ENCODE peak calls at places on chromosome 3, in six cellular contexts. D, W, T, O, C and Q are unnamed samples.

GRCh38 chr3:126153695-126154360 is 26.6 kb downstream of the ALDH1L1 start:
- DNase-seq in D (no peak), W (no peak), T (no peak), O (no peak), C (no peak), Q (no peak)

GRCh38 chr3:151816091-151816604 is 2.2 kb downstream of the AADAC start:
- DNase-seq in O (no peak), C (no peak), D (no peak), T (no peak), W (no peak), Q (peak)

GRCh38 chr3:141076026-141076797 is 25.1 kb downstream of the SPSB4 start:
- DNase-seq in O (no peak), C (no peak), W (no peak), D (no peak), T (no peak), Q (no peak)

GRCh38 chr3:57778499-57778898 is 22.4 kb downstream of the SLMAP start:
- DNase-seq in T (peak), O (peak), C (no peak), D (peak), W (no peak), Q (no peak)

GRCh38 chr3:11567516-11568467 is 75.9 kb downstream of the VGLL4 start:
- DNase-seq in W (no peak), O (no peak), D (no peak), C (no peak), T (no peak), Q (peak)

GRCh38 chr3:12273045-12273695 is 15.7 kb upstream of the PPARG start:
- DNase-seq in O (no peak), W (no peak), C (no peak), D (no peak), T (no peak), Q (no peak)

GRCh38 chr3:46607603-46608028 is 4.7 kb upstream of the FAM240A start:
- DNase-seq in D (no peak), W (no peak), T (peak), C (no peak), O (peak), Q (peak)

GRCh38 chr3:135097276-135097946 is 302.4 kb downstream of the EPHB1 start:
- DNase-seq in T (no peak), C (no peak), O (no peak), W (no peak), D (no peak), Q (no peak)

GRCh38 chr3:172627057-172627809 is 83.6 kb downstream of the NCEH1 start:
- DNase-seq in D (peak), C (no peak), W (no peak), T (peak), O (peak), Q (peak)

GRCh38 chr3:46527239-46527638 is 29.5 kb downstream of the RTP3 start:
- DNase-seq in C (no peak), W (no peak), D (no peak), T (no peak), O (no peak), Q (no peak)

GRCh38 chr3:33636125-33636855 is 81.8 kb downstream of the CLASP2 start:
- DNase-seq in W (peak), C (no peak), O (peak), T (peak), D (peak), Q (peak)

GRCh38 chr3:196554205-196554604 is 14.1 kb downstream of the WDR53 start:
- DNase-seq in W (no peak), C (no peak), D (peak), O (peak), T (peak), Q (no peak)

GRCh38 chr3:145943994-145944393 is 217.0 kb downstream of the PLOD2 start:
- DNase-seq in T (no peak), W (no peak), O (no peak), C (no peak), D (no peak), Q (no peak)

GRCh38 chr3:156626104-156626503 is 48.3 kb upstream of the TIPARP start:
- DNase-seq in O (no peak), C (no peak), W (no peak), T (no peak), D (no peak), Q (peak)

GRCh38 chr3:71520186-71521020 is 63.1 kb downstream of the FOXP1 start:
- DNase-seq in D (no peak), W (no peak), T (no peak), C (no peak), O (no peak), Q (no peak)

GRCh38 chr3:100535610-100535943 is 43.2 kb downstream of the TMEM45A start:
- DNase-seq in O (no peak), T (no peak), D (no peak), W (no peak), C (no peak), Q (no peak)

GRCh38 chr3:99505646-99506269 is 132.6 kb upstream of the COL8A1 start:
- DNase-seq in O (peak), W (no peak), C (no peak), D (peak), T (peak), Q (peak)

GRCh38 chr3:114644372-114644771 is 350.5 kb downstream of the TIGIT start:
- DNase-seq in W (no peak), T (no peak), D (no peak), O (no peak), C (no peak), Q (peak)

GRCh38 chr3:129593595-129594339 is 12.7 kb downstream of the PLXND1 start:
- DNase-seq in W (no peak), C (no peak), T (peak), O (no peak), D (peak), Q (no peak)

GRCh38 chr3:12670789-12671450 is 7.0 kb upstream of the RAF1 start:
- DNase-seq in D (no peak), C (no peak), O (no peak), W (no peak), T (no peak), Q (no peak)

GRCh38 chr3:87413821-87414220 is 137.4 kb upstream of the POU1F1 start:
- DNase-seq in T (no peak), C (no peak), O (no peak), W (no peak), D (no peak), Q (no peak)

GRCh38 chr3:120350431-120350941 is 1.3 kb upstream of the LRRC58 start:
- DNase-seq in W (no peak), C (no peak), D (peak), T (peak), O (peak), Q (peak)

GRCh38 chr3:177491301-177492031 is 294.2 kb upstream of the TBL1XR1 start:
- DNase-seq in W (no peak), D (no peak), C (no peak), O (no peak), T (no peak), Q (peak)

GRCh38 chr3:44048196-44048924 is 193.3 kb upstream of the TOPAZ1 start:
- DNase-seq in T (no peak), C (no peak), W (no peak), O (no peak), D (no peak), Q (peak)

GRCh38 chr3:128787256-128788253 is 61.6 kb downstream of the RAB7A start:
- DNase-seq in W (peak), T (peak), C (no peak), D (peak), O (peak), Q (peak)

GRCh38 chr3:194061421-194062029 is 74.4 kb upstream of the HES1 start:
- DNase-seq in O (no peak), T (no peak), W (no peak), C (no peak), D (no peak), Q (no peak)

GRCh38 chr3:115651089-115651488 is 27.8 kb downstream of the GAP43 start:
- DNase-seq in T (peak), D (no peak), O (no peak), C (no peak), W (no peak), Q (no peak)

GRCh38 chr3:112650472-112650871 is 9.5 kb upstream of the CCDC80 start:
- DNase-seq in C (no peak), W (no peak), O (no peak), D (no peak), T (no peak), Q (peak)

GRCh38 chr3:41963823-41964222 is 1.9 kb upstream of the ULK4 start:
- DNase-seq in W (no peak), T (no peak), D (no peak), O (no peak), C (no peak), Q (no peak)

GRCh38 chr3:187963677-187964385 is 190.1 kb upstream of the LPP start:
- DNase-seq in T (peak), O (no peak), D (peak), C (no peak), W (no peak), Q (no peak)

GRCh38 chr3:29758108-29759020 is 477.5 kb downstream of the RBMS3 start:
- DNase-seq in C (no peak), O (no peak), W (no peak), D (no peak), T (peak), Q (peak)

GRCh38 chr3:117052356-117052755 is 342.8 kb downstream of the TUSC7 start:
- DNase-seq in W (no peak), O (no peak), T (no peak), D (no peak), C (no peak), Q (peak)

GRCh38 chr3:40800343-40800742 is 275.6 kb downstream of the ZNF621 start:
- DNase-seq in C (no peak), W (no peak), O (peak), T (peak), D (peak), Q (peak)